ENCODE peak calls at places on chromosomes 1 and 21, in ten cellular contexts. K, Q, Z, H, D, U, J, X, N and I are unnamed samples.

GRCh38 chr1:30727796-30728195 is 4.4 kb upstream of the MATN1 start:
- DNase-seq in N (no peak), Z (no peak), X (no peak), D (no peak), U (no peak), J (peak; percentile 62), H (no peak), Q (no peak), K (no peak), I (no peak)

GRCh38 chr1:151815716-151816327 is 10.6 kb upstream of the LINGO4 start:
- DNase-seq in D (no peak), Q (no peak), J (no peak), Z (peak; percentile 74), U (no peak), H (no peak), N (no peak), X (no peak), K (no peak), I (no peak)

GRCh38 chr21:35142036-35142825 is 93.1 kb upstream of the RUNX1 start:
- DNase-seq in X (no peak), D (no peak), U (no peak), Q (no peak), H (no peak), K (no peak), N (no peak), J (no peak), Z (no peak), I (no peak)

GRCh38 chr1:172960019-172960418 is 90.7 kb downstream of the TNFSF18 start:
- DNase-seq in X (no peak), J (peak; percentile 82), K (no peak), U (no peak), H (no peak), Q (no peak), D (no peak), N (no peak), Z (no peak), I (no peak)

GRCh38 chr1:38826262-38826661 is 33.3 kb downstream of the RRAGC start:
- DNase-seq in K (no peak), J (no peak), Q (no peak), N (no peak), D (no peak), Z (no peak), U (no peak), X (no peak), H (no peak), I (no peak)

GRCh38 chr1:114219247-114219872 is 65.7 kb upstream of the SYT6 start:
- DNase-seq in K (no peak), N (no peak), X (no peak), U (no peak), J (no peak), Q (no peak), H (no peak), D (no peak), Z (no peak), I (no peak)

GRCh38 chr21:35611752-35612151 is 448.6 kb downstream of the SETD4 start:
- DNase-seq in J (peak; percentile 21), D (no peak), Z (no peak), H (no peak), U (no peak), Q (no peak), N (no peak), X (no peak), K (no peak), I (no peak)

GRCh38 chr21:45111703-45112102 is 37.3 kb downstream of the ADARB1 start:
- DNase-seq in J (no peak), K (no peak), U (no peak), N (no peak), H (no peak), Z (no peak), D (no peak), X (no peak), Q (no peak), I (no peak)

GRCh38 chr1:34684246-34684645 is 70.6 kb upstream of the GJB5 start:
- DNase-seq in Q (no peak), K (no peak), U (no peak), N (no peak), J (no peak), H (no peak), Z (no peak), X (no peak), D (no peak), I (no peak)

GRCh38 chr1:25817840-25818501 is 1.8 kb upstream of the MTFR1L start:
- DNase-seq in Q (no peak), J (no peak), U (no peak), X (no peak), K (no peak), N (peak; percentile 69), D (no peak), H (no peak), Z (no peak), I (no peak)

GRCh38 chr1:44239337-44239960 is 26.2 kb downstream of the DMAP1 start:
- DNase-seq in J (peak; percentile 46), K (no peak), Z (no peak), X (no peak), N (no peak), Q (no peak), H (no peak), U (no peak), D (no peak), I (peak; percentile 44)

GRCh38 chr1:171800342-171800741 is 18.9 kb downstream of the METTL13 start:
- DNase-seq in U (no peak), N (no peak), Z (no peak), Q (no peak), K (no peak), J (no peak), H (no peak), X (no peak), D (no peak), I (no peak)

GRCh38 chr1:22447581-22448215 is 4.0 kb upstream of the ZBTB40 start:
- DNase-seq in Q (no peak), D (peak; percentile 82), K (no peak), N (no peak), Z (no peak), H (no peak), X (no peak), U (no peak), J (peak; percentile 75), I (no peak)

GRCh38 chr1:30524840-30525617 is 198.4 kb downstream of the MATN1 start:
- DNase-seq in Q (no peak), J (no peak), D (no peak), Z (no peak), X (no peak), H (no peak), U (no peak), N (no peak), K (no peak), I (no peak)

GRCh38 chr1:17207966-17208418 is 3.1 kb downstream of the PADI1 start:
- DNase-seq in N (no peak), D (peak; percentile 70), J (peak; percentile 67), K (no peak), Q (peak; percentile 10), X (peak; percentile 61), Z (peak; percentile 9), U (no peak), H (peak; percentile 52), I (no peak)

GRCh38 chr1:228403231-228403631 is 3.4 kb downstream of the TRIM11 start:
- DNase-seq in H (no peak), Q (no peak), K (no peak), U (no peak), X (no peak), J (no peak), N (no peak), Z (no peak), D (no peak), I (no peak)

GRCh38 chr1:91776068-91776794 is 109.7 kb downstream of the TGFBR3 start:
- DNase-seq in Q (no peak), U (no peak), J (no peak), K (no peak), N (no peak), Z (no peak), X (no peak), D (no peak), H (no peak), I (no peak)

GRCh38 chr1:25996966-25997758 is 701 bp downstream of the PAFAH2 start:
- DNase-seq in K (no peak), Z (no peak), N (no peak), J (peak; percentile 93), Q (no peak), H (no peak), X (no peak), D (no peak), U (no peak), I (no peak)

GRCh38 chr1:12040457-12041051 is 21.3 kb downstream of the MIIP start:
- DNase-seq in K (no peak), Q (no peak), N (no peak), H (no peak), D (peak; percentile 73), Z (no peak), X (no peak), J (peak; percentile 49), U (no peak), I (no peak)

GRCh38 chr1:24112381-24113169 is 640 bp upstream of the MYOM3 start:
- DNase-seq in U (peak; percentile 9), K (no peak), J (peak; percentile 74), Q (peak; percentile 35), N (peak; percentile 88), Z (peak; percentile 13), X (peak; percentile 48), D (peak; percentile 60), H (peak; percentile 38), I (peak; percentile 26)

GRCh38 chr1:185636848-185637247 is 97.3 kb upstream of the HMCN1 start:
- DNase-seq in H (peak; percentile 35), K (no peak), N (no peak), U (no peak), J (no peak), Q (peak; percentile 61), X (peak; percentile 34), D (no peak), Z (no peak), I (no peak)